ENCODE peak calls at places on chromosomes 13 and 19, in ten cellular contexts. A is hippocampal formation; S is ureter; F is stimulated activated CD4-positive, alpha-beta T cell treated with anti-CD3 and anti-CD28 coated beads, Interleukin-4, amount 100 ng/mL, for 1 hour; P is HCT116; Y is BE2C; N is pancreas; J is left ventricle myocardium inferior; C is cardiac fibroblast; W is progenitor cell of endocrine pancreas. M is an unnamed sample.

GRCh38 chr13:28978574-28978973 is 158.4 kb downstream of the MTUS2 start:
- DNase-seq in N (no peak), F (no peak), Y (no peak), W (no peak), A (no peak), J (no peak), P (no peak), C (no peak), S (no peak), M (no peak)

GRCh38 chr13:27595055-27595811 is 25.1 kb downstream of the LNX2 start:
- DNase-seq in N (no peak), S (no peak), W (no peak), Y (no peak), J (no peak), C (no peak), F (no peak), A (no peak), P (no peak), M (no peak)

GRCh38 chr13:110138700-110139036 is 168.3 kb downstream of the COL4A1 start:
- DNase-seq in N (no peak), J (no peak), F (no peak), W (no peak), P (no peak), S (no peak), A (no peak), C (no peak), Y (no peak), M (no peak)

GRCh38 chr19:17234911-17235617 is 9.0 kb downstream of the OCEL1 start:
- DNase-seq in Y (peak; percentile 55), N (peak; percentile 84), P (no peak), W (no peak), A (no peak), F (peak; percentile 71), C (peak; percentile 49), S (no peak), J (peak; percentile 47), M (peak; percentile 83)

GRCh38 chr13:79491715-79492114 is 10.8 kb downstream of the NDFIP2 start:
- DNase-seq in C (peak; percentile 81), F (no peak), P (no peak), J (no peak), W (no peak), A (no peak), Y (no peak), S (no peak), N (no peak), M (no peak)

GRCh38 chr13:37175996-37176395 is 70.5 kb upstream of the CSNK1A1L start:
- DNase-seq in N (no peak), J (no peak), A (no peak), W (no peak), F (no peak), P (no peak), Y (no peak), C (peak; percentile 95), S (no peak), M (no peak)

GRCh38 chr13:102651892-102652291 is 43.0 kb downstream of the METTL21C start:
- DNase-seq in P (no peak), A (no peak), J (no peak), Y (no peak), N (no peak), W (no peak), C (peak; percentile 13), S (no peak), F (no peak), M (no peak)

GRCh38 chr19:737591-738093 is 13.3 kb upstream of the MISP start:
- DNase-seq in N (no peak), S (no peak), W (peak; percentile 49), Y (peak; percentile 68), C (peak; percentile 63), J (no peak), A (no peak), P (no peak), F (peak; percentile 66), M (peak; percentile 67)

GRCh38 chr19:56118666-56119584 is 2.2 kb downstream of the ZNF787 start:
- DNase-seq in N (peak; percentile 66), S (no peak), Y (no peak), A (no peak), C (no peak), J (no peak), P (no peak), F (no peak), W (no peak), M (no peak)

GRCh38 chr19:13070425-13071140 is 32.1 kb downstream of the LYL1 start:
- DNase-seq in N (no peak), P (no peak), Y (no peak), J (no peak), C (no peak), W (no peak), F (no peak), A (no peak), S (no peak), M (no peak)

GRCh38 chr19:6061420-6062130 is 48.7 kb downstream of the RFX2 start:
- DNase-seq in Y (no peak), N (no peak), W (no peak), J (no peak), S (peak; percentile 70), A (no peak), P (no peak), C (no peak), F (no peak), M (no peak)

GRCh38 chr13:69970521-69970920 is 137.1 kb upstream of the ATXN8OS start:
- DNase-seq in C (peak; percentile 5), Y (no peak), W (no peak), S (no peak), F (no peak), A (no peak), P (no peak), J (no peak), N (no peak), M (no peak)

GRCh38 chr19:23075031-23075733 is 41.6 kb upstream of the ZNF730 start:
- DNase-seq in P (no peak), C (peak; percentile 73), Y (peak; percentile 88), S (peak; percentile 62), W (peak; percentile 71), A (no peak), F (no peak), J (peak; percentile 57), N (peak; percentile 48), M (peak; percentile 24)

GRCh38 chr19:41785653-41786052 is 10.7 kb upstream of the CEACAM3 start:
- DNase-seq in N (no peak), P (peak; percentile 80), C (peak; percentile 77), F (peak; percentile 64), A (no peak), J (no peak), S (peak; percentile 66), Y (peak; percentile 59), W (peak; percentile 51), M (peak; percentile 88)

GRCh38 chr19:30376826-30377425 is 4.7 kb downstream of the ZNF536 start:
- DNase-seq in N (no peak), Y (no peak), P (no peak), W (no peak), F (no peak), S (no peak), A (no peak), C (no peak), J (no peak), M (no peak)

GRCh38 chr19:29665215-29665825 is at the start of gene PLEKHF1:
- DNase-seq in P (peak; percentile 48), S (peak; percentile 93), J (peak; percentile 94), Y (peak; percentile 92), A (peak; percentile 77), W (peak; percentile 92), F (peak; percentile 86), N (peak; percentile 94), C (peak; percentile 85), M (peak; percentile 87)

GRCh38 chr13:109756778-109757177 is 29.6 kb downstream of the IRS2 start:
- DNase-seq in S (no peak), A (no peak), W (no peak), Y (no peak), C (no peak), F (no peak), J (no peak), N (no peak), P (no peak), M (no peak)

GRCh38 chr19:945401-946252 is 19.8 kb downstream of the ARID3A start:
- DNase-seq in W (no peak), S (no peak), F (no peak), Y (no peak), A (no peak), J (no peak), P (no peak), N (peak; percentile 72), C (no peak), M (no peak)

GRCh38 chr13:24075137-24075975 is 85.2 kb upstream of the SPATA13 start:
- DNase-seq in N (no peak), S (no peak), P (no peak), F (no peak), C (no peak), J (no peak), A (no peak), Y (no peak), W (no peak), M (no peak)

GRCh38 chr19:3670796-3671679 is 29.2 kb downstream of the PIP5K1C start:
- DNase-seq in S (peak; percentile 81), W (no peak), F (peak; percentile 41), A (no peak), J (peak; percentile 86), N (peak; percentile 74), P (no peak), Y (no peak), C (peak; percentile 87), M (peak; percentile 91)

GRCh38 chr19:58021541-58022282 is 12.1 kb upstream of the ZSCAN1 start:
- DNase-seq in S (peak; percentile 68), J (no peak), F (peak; percentile 18), W (no peak), A (peak; percentile 58), C (peak; percentile 48), Y (peak; percentile 70), N (no peak), P (no peak), M (peak; percentile 81)

GRCh38 chr13:24742294-24742693 is 21.7 kb upstream of the RNF17 start:
- DNase-seq in N (no peak), P (no peak), J (no peak), F (no peak), A (no peak), Y (no peak), W (no peak), S (no peak), C (peak; percentile 46), M (no peak)

GRCh38 chr13:50320297-50320862 is 305.1 kb downstream of the KCNRG start:
- DNase-seq in F (no peak), N (no peak), A (no peak), C (peak; percentile 42), Y (no peak), S (no peak), J (no peak), W (no peak), P (peak; percentile 16), M (no peak)

GRCh38 chr13:50760751-50761150 is 82.7 kb downstream of the DLEU7 start:
- DNase-seq in F (no peak), J (no peak), C (no peak), P (no peak), S (no peak), A (no peak), W (no peak), Y (no peak), N (no peak), M (peak; percentile 22)

GRCh38 chr13:21478881-21479808 is 20.0 kb upstream of the ZDHHC20 start:
- DNase-seq in P (peak; percentile 72), F (no peak), Y (peak; percentile 51), C (peak; percentile 86), N (no peak), A (peak; percentile 78), W (no peak), S (peak; percentile 58), J (no peak), M (peak; percentile 63)

GRCh38 chr13:74132768-74133656 is 1.2 kb downstream of the KLF12 start:
- DNase-seq in Y (peak; percentile 27), S (peak; percentile 51), A (no peak), W (no peak), N (peak; percentile 66), J (peak; percentile 28), C (peak; percentile 68), F (peak; percentile 47), P (no peak), M (peak; percentile 60)

GRCh38 chr13:67574320-67575233 is 344.4 kb upstream of the PCDH9 start:
- DNase-seq in J (no peak), Y (no peak), N (no peak), A (no peak), P (no peak), F (no peak), S (no peak), C (peak; percentile 42), W (no peak), M (no peak)

GRCh38 chr13:113449693-113450347 is 3.5 kb downstream of the ADPRHL1 start:
- DNase-seq in A (no peak), P (no peak), W (no peak), Y (no peak), J (no peak), N (no peak), F (no peak), S (no peak), C (no peak), M (no peak)